ENCODE peak calls at places on chromosomes 13 and 19, in eight cellular contexts. B, W, D, F, Z, P, E and C are unnamed samples. For H3K4me1, the result is how much of the 10 kb centered on the place peaks cover.

GRCh38 chr19:294819-295686 is 3.9 kb upstream of the PLPP2 start:
- DNase-seq in B (no peak), W (peak), D (no peak), F (peak), Z (peak), P (peak), E (no peak), C (no peak)

GRCh38 chr19:46366620-46367277 is 19.9 kb downstream of the PPP5C start:
- DNase-seq in B (no peak), W (no peak), D (no peak), F (no peak), Z (no peak), P (no peak), E (no peak), C (no peak)

GRCh38 chr13:106528711-106529414 is 6.6 kb downstream of the EFNB2 start:
- DNase-seq in B (no peak), W (no peak), D (no peak), F (no peak), Z (peak), P (no peak), E (no peak), C (no peak)

GRCh38 chr13:70034280-70034679 is 73.3 kb upstream of the ATXN8OS start:
- DNase-seq in B (no peak), W (no peak), D (no peak), F (no peak), Z (no peak), P (no peak), E (no peak), C (no peak)

GRCh38 chr13:51070005-51070649 is 40.9 kb downstream of the C13orf42 start:
- DNase-seq in B (peak), W (peak), D (peak), F (peak), Z (peak), P (peak), E (peak), C (peak)

GRCh38 chr19:31570718-31571117 is 221.5 kb upstream of the TSHZ3 start:
- DNase-seq in B (peak), W (no peak), D (no peak), F (no peak), Z (no peak), P (no peak), E (no peak), C (peak)

GRCh38 chr13:20174656-20175405 is 14.0 kb upstream of the GJA3 start:
- DNase-seq in B (peak), W (peak), D (peak), F (peak), Z (no peak), P (no peak), E (peak), C (peak)

GRCh38 chr19:23547816-23548430 is 139.1 kb downstream of the ZNF675 start:
- DNase-seq in B (no peak), W (no peak), D (no peak), F (no peak), Z (no peak), P (no peak), E (no peak), C (no peak)

GRCh38 chr13:49867834-49868233 is 68.3 kb downstream of the SPRYD7 start:
- DNase-seq in B (no peak), W (no peak), D (no peak), F (no peak), Z (no peak), P (no peak), E (no peak), C (no peak)

GRCh38 chr19:41064974-41065569 is 23.2 kb upstream of the CYP2A13 start:
- DNase-seq in B (no peak), W (no peak), D (peak), F (peak), Z (peak), P (no peak), E (no peak), C (no peak)

GRCh38 chr13:51957377-51958216 is 53.7 kb downstream of the ATP7B start:
- DNase-seq in B (no peak), W (no peak), D (no peak), F (no peak), Z (no peak), P (no peak), E (no peak), C (no peak)

GRCh38 chr13:52348983-52349780 is 56.8 kb downstream of the THSD1 start:
- DNase-seq in B (no peak), W (no peak), D (peak), F (peak), Z (no peak), P (no peak), E (no peak), C (no peak)

GRCh38 chr13:33862006-33862405 is 44.1 kb downstream of the RFC3 start:
- DNase-seq in B (no peak), W (no peak), D (no peak), F (no peak), Z (no peak), P (no peak), E (no peak), C (no peak)

GRCh38 chr13:21055511-21056045 is 5.8 kb downstream of the LATS2 start:
- DNase-seq in B (no peak), W (no peak), D (no peak), F (no peak), Z (no peak), P (no peak), E (no peak), C (no peak)

GRCh38 chr13:110415669-110416068 is 108.6 kb downstream of the COL4A2 start:
- DNase-seq in B (no peak), W (no peak), D (peak), F (peak), Z (no peak), P (no peak), E (no peak), C (no peak)

GRCh38 chr13:41833851-41834250 is 127.1 kb downstream of the VWA8 start:
- DNase-seq in B (no peak), W (no peak), D (no peak), F (peak), Z (no peak), P (no peak), E (no peak), C (no peak)
- H3K4me1 ChIP-seq in B (under half), W (under half), D (under half), F (under half), Z (under half), P (under half), E (under half), C (under half)

GRCh38 chr13:46575321-46575721 is 22.4 kb downstream of the LRCH1 start:
- DNase-seq in B (no peak), W (no peak), D (no peak), F (peak), Z (no peak), P (no peak), E (no peak), C (no peak)
- H3K4me1 ChIP-seq in B (under half), W (half or more), D (under half), F (under half), Z (under half), P (under half), E (half or more), C (half or more)

DNA sequence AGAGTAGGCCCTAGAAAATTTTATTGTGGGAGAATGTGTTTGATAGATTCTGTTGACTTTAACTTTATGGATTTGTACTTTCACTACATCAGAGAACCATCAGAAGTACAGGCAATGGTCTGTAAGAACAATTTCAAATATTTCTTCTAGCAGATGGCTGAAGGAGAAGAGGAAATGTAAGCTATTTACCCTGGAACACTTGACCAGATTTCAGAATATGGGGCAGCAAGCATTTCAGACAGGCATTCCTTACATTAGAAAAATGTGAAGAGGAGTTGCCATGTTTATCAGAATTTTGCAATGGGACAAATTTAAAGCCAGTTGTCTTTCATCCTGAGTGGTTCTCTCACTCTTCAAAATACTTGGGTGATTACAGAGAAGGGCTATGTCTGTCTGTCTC is 7.5 kb downstream of the FRY start:
- DNase-seq in B (no peak), W (no peak), D (no peak), F (peak), Z (no peak), P (no peak), E (no peak), C (no peak)
- H3K4me1 ChIP-seq in B (under half), W (under half), D (under half), F (under half), Z (under half), P (under half), E (half or more), C (under half)

DNA sequence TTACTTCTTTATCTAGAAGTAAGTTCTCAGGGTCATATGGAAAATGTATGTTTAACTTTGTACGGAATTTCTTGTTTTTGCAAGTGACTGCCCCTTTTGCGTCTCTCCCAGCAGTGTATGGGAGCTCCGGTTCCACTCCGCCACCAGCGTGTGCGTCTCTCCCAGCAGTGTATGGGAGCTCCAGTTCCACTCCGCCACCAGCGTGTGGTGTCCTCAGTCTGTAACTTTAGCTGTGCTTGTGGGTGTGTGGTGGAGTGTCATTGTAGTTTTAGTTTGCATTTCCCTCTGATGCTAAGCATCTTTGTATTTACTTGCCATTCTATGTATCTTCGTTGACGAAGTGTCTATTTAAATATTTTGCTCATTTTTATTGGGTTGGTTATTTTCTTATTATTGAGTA is 2.4 kb downstream of the CUL4A start:
- DNase-seq in B (no peak), W (no peak), D (no peak), F (no peak), Z (peak), P (no peak), E (peak), C (no peak)
- H3K4me1 ChIP-seq in B (under half), W (half or more), D (under half), F (under half), Z (under half), P (half or more), E (half or more), C (half or more)